ENCODE peak calls at places on chromosomes 13 and 19, in seven cellular contexts. D is EH, V is A172, N is posterior cingulate gyrus, U is aorta, H is mammary epithelial cell, P is occipital lobe. T is an unnamed sample.
A peak's percentile ranks its signal among the peaks of the same experiment; 100 is the strongest.

GRCh38 chr13:104809483-104809882 is 1726.0 kb downstream of the EFNB2 start:
- DNase-seq in D (no peak), V (peak; percentile 15), N (no peak), U (no peak), H (peak; percentile 37), P (no peak), T (no peak)

GRCh38 chr19:52170304-52170703 is 1.1 kb downstream of the ZNF836 start:
- DNase-seq in D (peak; percentile 11), V (no peak), N (no peak), U (no peak), H (no peak), P (no peak), T (no peak)

GRCh38 chr19:4523306-4524110 is 5.2 kb upstream of the PLIN4 start:
- DNase-seq in D (peak; percentile 41), V (peak; percentile 37), N (peak; percentile 23), U (no peak), H (no peak), P (no peak), T (no peak)

GRCh38 chr13:93146584-93147292 is 79.9 kb upstream of the GPC6 start:
- DNase-seq in D (no peak), V (peak; percentile 83), N (no peak), U (no peak), H (peak; percentile 74), P (no peak), T (no peak)

GRCh38 chr19:8629184-8629583 is 1.2 kb upstream of the NFILZ start:
- DNase-seq in D (no peak), V (no peak), N (no peak), U (no peak), H (no peak), P (no peak), T (no peak)

GRCh38 chr13:113493315-113493951 is 2.9 kb upstream of the DCUN1D2 start:
- DNase-seq in D (peak; percentile 95), V (peak; percentile 96), N (no peak), U (no peak), H (peak; percentile 88), P (no peak), T (no peak)

GRCh38 chr19:46218160-46218559 is 11.4 kb upstream of the IGFL1 start:
- DNase-seq in D (peak; percentile 46), V (no peak), N (no peak), U (no peak), H (peak; percentile 59), P (no peak), T (no peak)

GRCh38 chr19:16518483-16519229 is 22.5 kb downstream of the C19orf44 start:
- DNase-seq in D (no peak), V (no peak), N (no peak), U (no peak), H (no peak), P (no peak), T (no peak)

GRCh38 chr13:25876256-25876655 is 175.6 kb downstream of the SHISA2 start:
- DNase-seq in D (no peak), V (no peak), N (no peak), U (no peak), H (no peak), P (no peak), T (no peak)

GRCh38 chr13:44437356-44438233 is 64.0 kb downstream of the SERP2 start:
- DNase-seq in D (peak; percentile 59), V (peak; percentile 54), N (no peak), U (no peak), H (peak; percentile 48), P (no peak), T (no peak)

GRCh38 chr13:31731923-31732322 is 7.4 kb upstream of the RXFP2 start:
- DNase-seq in D (peak; percentile 28), V (no peak), N (no peak), U (no peak), H (no peak), P (no peak), T (no peak)

GRCh38 chr13:45564108-45564507 is 51.4 kb downstream of the ERICH6B start:
- DNase-seq in D (peak; percentile 45), V (no peak), N (no peak), U (no peak), H (peak; percentile 71), P (no peak), T (no peak)

GRCh38 chr19:51514866-51515481 is 13.4 kb upstream of the SIGLEC12 start:
- DNase-seq in D (peak; percentile 52), V (peak; percentile 31), N (no peak), U (no peak), H (peak; percentile 39), P (no peak), T (no peak)

GRCh38 chr13:45873491-45874360 is 22.2 kb upstream of the SIAH3 start:
- DNase-seq in D (peak; percentile 40), V (peak; percentile 52), N (no peak), U (no peak), H (peak; percentile 60), P (no peak), T (no peak)

GRCh38 chr13:23671902-23672301 is 101.7 kb downstream of the TNFRSF19 start:
- DNase-seq in D (peak; percentile 27), V (no peak), N (no peak), U (no peak), H (no peak), P (no peak), T (no peak)

GRCh38 chr19:43507880-43508279 is 3.3 kb upstream of the PHLDB3 start:
- DNase-seq in D (no peak), V (no peak), N (no peak), U (no peak), H (no peak), P (no peak), T (no peak)

GRCh38 chr19:1251233-1251502 is 2.8 kb downstream of the MIDN start:
- DNase-seq in D (peak; percentile 78), V (peak; percentile 64), N (peak; percentile 65), U (peak; percentile 93), H (peak; percentile 68), P (peak; percentile 47), T (no peak)

GRCh38 chr13:71606818-71607217 is 260.2 kb downstream of the DACH1 start:
- DNase-seq in D (no peak), V (no peak), N (no peak), U (no peak), H (no peak), P (no peak), T (no peak)